ENCODE peak calls at places on chromosome 6, in six cellular contexts. L is endodermal cell, O is heart right ventricle, Z is psoas muscle, A is thoracic aorta, D is fibroblast of pulmonary artery. M is an unnamed sample.
A peak's percentile ranks its signal among the peaks of the same experiment; 100 is the strongest.

GRCh38 chr6:90541221-90541620 is 45.7 kb downstream of the MAP3K7 start:
- DNase-seq in O (no peak), Z (no peak), L (no peak), D (no peak), A (no peak), M (no peak)

GRCh38 chr6:17483391-17484016 is 90.1 kb downstream of the CAP2 start:
- DNase-seq in O (peak; percentile 22), Z (no peak), L (no peak), A (no peak), D (no peak), M (no peak)

GRCh38 chr6:142926494-142927273 is 18.3 kb downstream of the HIVEP2 start:
- DNase-seq in L (peak; percentile 86), O (peak; percentile 94), D (peak; percentile 95), Z (peak; percentile 87), A (no peak), M (no peak)

GRCh38 chr6:13454286-13455221 is 32.8 kb downstream of the GFOD1 start:
- DNase-seq in Z (peak; percentile 51), L (peak; percentile 35), D (peak; percentile 58), A (no peak), O (peak; percentile 58), M (no peak)

GRCh38 chr6:8100159-8100854 is 2.0 kb downstream of the EEF1E1 start:
- DNase-seq in D (no peak), L (no peak), A (no peak), O (no peak), Z (no peak), M (no peak)

GRCh38 chr6:109455502-109456282 is at the start of gene MICAL1:
- DNase-seq in A (no peak), Z (peak; percentile 76), O (peak; percentile 59), D (peak; percentile 57), L (peak; percentile 89), M (no peak)

GRCh38 chr6:156948807-156949206 is 171.6 kb downstream of the ARID1B start:
- DNase-seq in D (peak; percentile 70), A (no peak), O (no peak), Z (no peak), L (no peak), M (peak; percentile 24)

GRCh38 chr6:7058250-7058923 is 49.4 kb upstream of the RREB1 start:
- DNase-seq in A (no peak), L (no peak), O (no peak), Z (peak; percentile 38), D (peak; percentile 94), M (peak; percentile 85)

GRCh38 chr6:80333342-80333741 is 226.9 kb downstream of the BCKDHB start:
- DNase-seq in Z (no peak), O (no peak), L (no peak), A (no peak), D (no peak), M (no peak)

GRCh38 chr6:35295036-35295435 is 2.6 kb upstream of the DEF6 start:
- DNase-seq in O (no peak), L (no peak), D (no peak), Z (no peak), A (no peak), M (no peak)

GRCh38 chr6:35292494-35292893 is 5.1 kb upstream of the DEF6 start:
- DNase-seq in O (no peak), D (no peak), A (no peak), Z (no peak), L (no peak), M (no peak)

GRCh38 chr6:35293681-35294080 is 3.9 kb upstream of the DEF6 start:
- DNase-seq in A (no peak), Z (no peak), O (no peak), D (no peak), L (no peak), M (no peak)

GRCh38 chr6:35295521-35296315 is 1.9 kb upstream of the DEF6 start:
- DNase-seq in Z (no peak), A (no peak), L (no peak), O (no peak), D (no peak), M (no peak)

GRCh38 chr6:35294308-35294945 is 3.2 kb upstream of the DEF6 start:
- DNase-seq in L (peak; percentile 85), D (peak; percentile 52), O (no peak), A (no peak), Z (peak; percentile 24), M (no peak)
- TF ChIP-seq CTCF in L (peak; percentile 90), D (peak; percentile 76), O (peak; percentile 47), A (peak; percentile 45), Z (peak; percentile 67), M (peak; percentile 83)

GRCh38 chr6:159252955-159253508 is 83.8 kb downstream of the FNDC1 start:
- DNase-seq in Z (no peak), A (no peak), D (peak; percentile 64), L (peak; percentile 74), O (no peak), M (peak; percentile 68)
- H3K4me3 ChIP-seq in Z (no peak overlapping the region), A (no peak overlapping the region), D (no peak overlapping the region), L (no peak overlapping the region), O (no peak overlapping the region), M (no peak overlapping the region)

DNA sequence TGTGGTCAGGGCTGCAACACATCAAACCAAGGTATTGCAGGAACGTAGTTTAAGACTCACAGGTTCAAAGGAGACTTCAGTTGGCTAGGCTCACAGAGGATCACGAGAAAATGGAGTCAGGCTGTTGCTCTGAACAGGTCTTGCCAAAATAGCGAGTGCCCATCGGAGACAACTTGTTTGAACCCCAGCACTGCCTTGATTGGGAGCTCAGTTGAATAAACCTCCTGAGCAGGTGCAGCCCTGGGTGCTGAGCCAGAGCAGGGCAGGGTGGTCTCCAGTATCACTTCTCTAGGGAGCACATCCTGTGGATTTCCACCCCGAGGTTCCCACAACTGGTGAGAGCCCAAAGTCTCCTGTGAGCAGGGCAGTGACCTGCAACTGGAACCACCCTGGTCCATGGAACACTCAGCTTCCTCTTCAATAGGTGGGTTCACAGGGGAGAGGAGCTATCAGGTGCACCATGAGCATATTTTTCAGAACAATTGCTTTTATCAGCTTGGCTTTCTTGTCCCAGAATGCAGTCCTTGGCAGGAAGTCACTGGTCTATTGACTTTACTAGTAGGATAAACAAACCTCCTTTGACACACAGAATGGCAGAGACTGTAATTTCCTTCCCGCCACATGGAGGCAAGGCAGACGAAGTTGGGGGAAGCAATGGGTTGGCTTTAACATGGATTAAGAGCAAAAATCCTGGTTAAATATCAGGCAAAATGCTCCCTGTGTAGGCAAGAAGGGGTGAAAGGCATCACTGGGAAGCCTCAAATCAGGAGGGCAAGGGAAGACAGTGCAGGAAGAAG is 267.7 kb upstream of the FOXQ1 start:
- DNase-seq in L (peak; percentile 44), A (no peak), Z (no peak), O (no peak), D (no peak), M (no peak)
- TF ChIP-seq CTCF in L (no peak), A (no peak), Z (no peak), O (no peak), D (no peak), M (no peak)

DNA sequence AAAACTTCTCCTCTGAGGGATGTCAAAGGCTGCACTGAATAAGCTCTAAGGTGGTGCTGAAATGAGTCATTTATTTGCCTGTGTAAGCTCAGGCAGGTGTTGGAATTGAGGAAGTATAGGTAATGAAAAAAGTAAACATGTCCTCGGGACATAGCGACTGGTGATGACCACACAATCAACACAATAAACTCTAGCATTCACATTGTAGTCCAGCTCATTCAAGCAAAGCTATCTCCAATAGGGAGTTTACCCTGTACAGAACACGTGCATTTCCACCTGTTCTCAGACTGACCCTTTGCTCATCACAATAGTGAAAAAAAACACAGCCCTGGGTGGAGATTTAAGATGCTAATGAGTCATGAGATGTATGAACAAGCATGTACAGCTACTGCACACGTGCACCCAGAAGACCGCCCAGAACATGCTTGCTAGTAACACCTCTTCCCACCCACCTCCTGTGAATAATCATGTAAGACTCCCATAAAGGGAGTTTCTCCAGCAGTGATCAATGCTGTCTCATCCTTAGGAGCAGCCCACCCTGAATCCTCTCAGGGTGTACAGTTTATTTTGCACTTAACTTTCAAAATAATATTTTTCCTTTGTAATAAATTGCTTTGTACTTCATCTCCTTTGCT is 33.0 kb upstream of the POU5F1 start:
- DNase-seq in L (no peak), O (no peak), Z (no peak), A (no peak), D (peak; percentile 26), M (peak; percentile 51)
- H3K4me3 ChIP-seq in L (no peak overlapping the region), O (peak overlapping the region; percentile 54), Z (peak overlapping the region; percentile 66), A (peak overlapping the region; percentile 70), D (peak overlapping the region; percentile 43), M (peak overlapping the region; percentile 39)